ENCODE peak calls at places on chromosomes 13 and 19, in six cellular contexts. M is neuronal stem cell, S is mesendoderm, K is H9, Y is IMR-90, O is mesenchymal stem cell. T is an unnamed sample.

GRCh38 chr19:18701250-18701608 is 17.7 kb downstream of the CRTC1 start:
- DNase-seq in M (no peak), S (no peak), K (no peak), Y (no peak), O (no peak), T (no peak)

GRCh38 chr19:4310247-4311121 is 6.1 kb downstream of the FSD1 start:
- DNase-seq in M (no peak), S (peak; percentile 78), K (peak; percentile 71), Y (no peak), O (no peak), T (peak; percentile 25)

GRCh38 chr19:2250765-2251576 is 1.8 kb downstream of the AMH start:
- DNase-seq in M (no peak), S (no peak), K (no peak), Y (no peak), O (no peak), T (peak; percentile 62)

GRCh38 chr19:19485998-19486290 is 29.4 kb downstream of the TSSK6 start:
- DNase-seq in M (no peak), S (no peak), K (no peak), Y (no peak), O (no peak), T (no peak)

GRCh38 chr13:87147076-87147475 is 524.1 kb upstream of the SLITRK5 start:
- DNase-seq in M (no peak), S (no peak), K (no peak), Y (peak; percentile 76), O (peak; percentile 48), T (no peak)

GRCh38 chr19:46206176-46206575 is 23.4 kb upstream of the IGFL1 start:
- DNase-seq in M (no peak), S (no peak), K (no peak), Y (no peak), O (no peak), T (no peak)

GRCh38 chr13:67416047-67416925 is 186.2 kb upstream of the PCDH9 start:
- DNase-seq in M (peak; percentile 6), S (peak; percentile 74), K (peak; percentile 81), Y (peak; percentile 29), O (peak; percentile 38), T (peak; percentile 84)

GRCh38 chr13:42996584-42996983 is 4.5 kb upstream of the EPSTI1 start:
- DNase-seq in M (no peak), S (no peak), K (no peak), Y (peak; percentile 98), O (peak; percentile 86), T (no peak)

GRCh38 chr19:34639491-34640085 is 37.4 kb downstream of the SCGB2B2 start:
- DNase-seq in M (peak; percentile 45), S (peak; percentile 77), K (peak; percentile 61), Y (peak; percentile 72), O (peak; percentile 58), T (no peak)

GRCh38 chr19:35693422-35693821 is 10.9 kb upstream of the ZBTB32 start:
- DNase-seq in M (no peak), S (no peak), K (no peak), Y (no peak), O (no peak), T (no peak)

GRCh38 chr13:45257638-45258338 is 56.9 kb upstream of the KCTD4 start:
- DNase-seq in M (no peak), S (no peak), K (no peak), Y (peak; percentile 54), O (no peak), T (no peak)

GRCh38 chr13:64924401-64924800 is 2305.7 kb downstream of the PCDH9 start:
- DNase-seq in M (no peak), S (no peak), K (no peak), Y (no peak), O (no peak), T (no peak)

DNA sequence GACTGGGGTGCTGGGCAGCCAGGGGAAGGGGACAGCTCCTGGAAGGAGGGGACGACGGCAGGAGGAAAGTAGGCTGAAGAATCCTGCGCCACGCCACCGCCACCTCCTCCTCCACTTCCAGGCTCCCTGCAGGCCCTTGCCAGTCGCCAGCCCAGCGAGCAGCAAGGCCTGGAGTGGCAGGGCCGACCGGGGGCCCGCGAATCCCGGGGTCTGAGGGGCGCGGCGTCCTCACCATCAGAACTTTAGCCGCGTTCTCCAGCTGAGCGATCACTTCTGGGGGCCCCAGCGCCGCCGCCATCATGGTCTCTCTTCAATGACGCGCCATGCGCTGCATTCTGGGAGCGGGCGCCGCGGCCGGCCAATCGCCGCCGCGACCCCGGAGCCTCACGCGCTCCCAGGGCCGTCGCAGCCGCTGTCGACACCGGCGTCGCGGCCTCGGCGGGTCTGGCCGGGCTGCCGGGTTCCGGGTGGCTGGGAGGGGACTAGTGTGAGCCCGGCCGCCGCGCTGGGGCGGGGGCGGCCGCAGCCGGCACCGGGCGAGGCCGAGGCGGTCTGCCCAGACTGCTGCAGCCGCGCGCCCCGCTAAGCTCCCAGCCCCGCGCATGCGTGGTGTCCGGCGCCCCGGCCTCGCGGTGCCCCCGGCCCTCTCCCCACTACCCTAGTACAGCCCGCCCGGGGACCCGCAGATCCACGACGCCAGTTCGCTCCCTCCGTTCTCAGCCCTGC is at the start of gene XPO4:
- DNase-seq in M (peak; percentile 78), S (peak; percentile 89), K (peak; percentile 75), Y (peak; percentile 69), O (peak; percentile 86), T (no peak)
- H2BK120ac ChIP-seq in M (no peak within 1 kb of the TSS), S (no peak within 1 kb of the TSS), K (no peak within 1 kb of the TSS), Y (peak within 1 kb of the TSS; percentile 23), O (peak within 1 kb of the TSS; percentile 89), T (peak within 1 kb of the TSS; percentile 87)

GRCh38 chr19:13844130-13844631 is 32.8 kb upstream of the NANOS3 start:
- DNase-seq in M (no peak), S (no peak), K (no peak), Y (no peak), O (no peak), T (peak; percentile 53)
- H2AK5ac ChIP-seq in M (peak overlapping the region; percentile 98), S (peak overlapping the region; percentile 18), K (no peak overlapping the region), Y (peak overlapping the region; percentile 97), O (peak overlapping the region; percentile 25), T (peak overlapping the region; percentile 86)

GRCh38 chr19:43416951-43417623 is 2.4 kb downstream of the TEX101 start:
- DNase-seq in M (no peak), S (peak; percentile 14), K (no peak), Y (no peak), O (no peak), T (no peak)

GRCh38 chr19:43408043-43408442 is 6.6 kb upstream of the TEX101 start:
- DNase-seq in M (no peak), S (no peak), K (no peak), Y (no peak), O (no peak), T (no peak)

GRCh38 chr19:43414554-43414953 is at the start of gene TEX101:
- DNase-seq in M (no peak), S (no peak), K (no peak), Y (no peak), O (no peak), T (no peak)

GRCh38 chr19:43409415-43409814 is 5.3 kb upstream of the TEX101 start:
- DNase-seq in M (no peak), S (no peak), K (no peak), Y (no peak), O (no peak), T (no peak)

DNA sequence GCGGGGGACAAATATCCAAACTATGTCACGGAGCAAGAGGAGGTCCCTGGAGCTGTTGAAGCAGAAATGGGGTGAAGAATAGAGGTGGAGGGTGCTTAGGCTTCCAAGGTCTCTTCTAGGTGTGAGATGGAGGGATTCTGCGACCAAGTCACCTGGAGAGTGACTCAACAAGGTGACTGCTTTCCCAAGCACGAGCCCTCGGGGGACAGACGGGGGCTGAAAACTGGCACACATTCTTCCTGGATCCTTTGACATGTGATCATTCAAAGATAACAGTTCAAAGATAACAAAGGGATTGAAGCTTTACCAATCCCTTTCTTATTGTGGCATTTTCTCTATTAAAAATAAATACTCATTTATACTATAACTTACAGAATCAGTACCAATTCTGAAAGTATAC is 2.2 kb upstream of the TEX101 start:
- DNase-seq in M (no peak), S (no peak), K (no peak), Y (no peak), O (no peak), T (no peak)
- H2BK15ac ChIP-seq in M (no peak overlapping the region), S (no peak overlapping the region), K (no peak overlapping the region), Y (no peak overlapping the region), O (no peak overlapping the region), T (no peak overlapping the region)

GRCh38 chr19:55368701-55369563 is 1.3 kb downstream of the IL11 start:
- DNase-seq in M (no peak), S (peak; percentile 65), K (peak; percentile 53), Y (peak; percentile 49), O (peak; percentile 57), T (no peak)
- H2BK120ac ChIP-seq in M (peak overlapping the region; percentile 96), S (no peak overlapping the region), K (no peak overlapping the region), Y (peak overlapping the region; percentile 52), O (peak overlapping the region; percentile 27), T (peak overlapping the region; percentile 21)

GRCh38 chr13:109241160-109241559 is 545.2 kb downstream of the IRS2 start:
- DNase-seq in M (no peak), S (no peak), K (no peak), Y (no peak), O (no peak), T (no peak)

GRCh38 chr13:109251958-109252357 is 534.4 kb downstream of the IRS2 start:
- DNase-seq in M (no peak), S (no peak), K (no peak), Y (no peak), O (no peak), T (no peak)

GRCh38 chr13:109243311-109243951 is 543.0 kb downstream of the IRS2 start:
- DNase-seq in M (no peak), S (peak; percentile 84), K (no peak), Y (peak; percentile 91), O (peak; percentile 92), T (no peak)

GRCh38 chr13:109249780-109250528 is 536.4 kb downstream of the IRS2 start:
- DNase-seq in M (no peak), S (no peak), K (no peak), Y (no peak), O (no peak), T (no peak)

DNA sequence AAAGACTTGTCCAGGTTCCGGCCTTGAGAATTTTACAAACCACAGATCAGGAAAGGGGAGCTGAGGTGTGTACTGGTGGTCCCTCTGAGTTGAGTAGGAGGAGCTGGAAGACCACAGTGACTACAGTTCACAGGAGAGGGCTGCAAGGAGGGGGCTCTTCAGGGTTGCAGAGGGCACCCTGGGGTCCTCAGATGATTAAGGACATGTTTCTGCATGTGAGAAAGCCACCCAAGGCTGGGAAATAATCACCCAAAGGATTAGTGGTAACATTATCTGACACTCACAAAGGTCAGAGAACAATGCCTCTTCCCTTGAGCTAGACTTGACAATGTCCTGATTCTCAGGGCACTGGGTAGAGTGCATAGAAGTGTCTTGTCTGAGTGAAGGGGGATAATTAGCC is 540.4 kb downstream of the IRS2 start:
- DNase-seq in M (no peak), S (peak; percentile 86), K (no peak), Y (no peak), O (no peak), T (no peak)
- H2AK5ac ChIP-seq in M (no peak overlapping the region), S (no peak overlapping the region), K (no peak overlapping the region), Y (peak overlapping the region; percentile 27), O (no peak overlapping the region), T (no peak overlapping the region)

T was measured in H1.